ENCODE peak calls at places on chromosomes 2 and 18, in five cellular contexts. V is DND-41, Y is IMR-90, T is GM23338, B is A549. U is an unnamed sample.

GRCh38 chr2:174836345-174836999 is 72.2 kb upstream of the CHRNA1 start:
- DNase-seq in V (no peak), Y (peak), T (no peak), B (peak), U (peak)

GRCh38 chr2:130829020-130829419 is 7.7 kb upstream of the ARHGEF4 start:
- DNase-seq in V (no peak), Y (peak), T (peak), B (peak), U (peak)

GRCh38 chr2:207487650-207488315 is 42.0 kb upstream of the CREB1 start:
- DNase-seq in V (no peak), Y (peak), T (no peak), B (peak), U (no peak)

GRCh38 chr2:174344716-174345472 is 10.1 kb downstream of the SP9 start:
- DNase-seq in V (no peak), Y (peak), T (peak), B (no peak), U (peak)

GRCh38 chr2:235314371-235314915 is 179.4 kb upstream of the AGAP1 start:
- DNase-seq in V (no peak), Y (no peak), T (no peak), B (no peak), U (no peak)

GRCh38 chr2:63765117-63765516 is 76.6 kb upstream of the UGP2 start:
- DNase-seq in V (no peak), Y (no peak), T (peak), B (no peak), U (no peak)

GRCh38 chr2:30511122-30512083 is 64.4 kb downstream of the LCLAT1 start:
- DNase-seq in V (no peak), Y (peak), T (peak), B (no peak), U (peak)

GRCh38 chr2:27060323-27060722 is 8.9 kb downstream of the AGBL5 start:
- DNase-seq in V (no peak), Y (no peak), T (no peak), B (no peak), U (no peak)

GRCh38 chr2:6909431-6910385 is 7.5 kb upstream of the RNF144A start:
- DNase-seq in V (peak), Y (no peak), T (no peak), B (no peak), U (no peak)

GRCh38 chr2:5803547-5803946 is 111.4 kb downstream of the SOX11 start:
- DNase-seq in V (no peak), Y (peak), T (peak), B (no peak), U (no peak)

GRCh38 chr2:55922488-55922887 is 1.1 kb downstream of the EFEMP1 start:
- DNase-seq in V (no peak), Y (peak), T (peak), B (no peak), U (peak)

GRCh38 chr2:71465961-71466300 is 12.6 kb downstream of the DYSF start:
- DNase-seq in V (no peak), Y (no peak), T (no peak), B (no peak), U (no peak)

GRCh38 chr2:225462945-225463344 is 63.4 kb downstream of the NYAP2 start:
- DNase-seq in V (no peak), Y (no peak), T (no peak), B (no peak), U (no peak)

GRCh38 chr2:204850576-204850975 is 305.3 kb downstream of the PARD3B start:
- DNase-seq in V (no peak), Y (no peak), T (no peak), B (no peak), U (no peak)

GRCh38 chr2:45128580-45128997 is 119.3 kb upstream of the SIX2 start:
- DNase-seq in V (no peak), Y (peak), T (no peak), B (peak), U (peak)

GRCh38 chr2:234764378-234764777 is 187.4 kb upstream of the SH3BP4 start:
- DNase-seq in V (no peak), Y (no peak), T (no peak), B (no peak), U (no peak)

GRCh38 chr18:10995576-10995975 is 153.8 kb downstream of the PIEZO2 start:
- DNase-seq in V (peak), Y (no peak), T (no peak), B (no peak), U (no peak)

GRCh38 chr2:67259581-67260347 is 137.4 kb upstream of the ETAA1 start:
- DNase-seq in V (no peak), Y (peak), T (peak), B (peak), U (peak)

GRCh38 chr2:5140367-5140766 is 551.8 kb upstream of the SOX11 start:
- DNase-seq in V (no peak), Y (no peak), T (no peak), B (no peak), U (no peak)

GRCh38 chr2:31414601-31415241 is at the start of gene XDH:
- DNase-seq in V (no peak), Y (no peak), T (no peak), B (no peak), U (peak)

GRCh38 chr2:223093436-223093839 is 41.4 kb downstream of the KCNE4 start:
- DNase-seq in V (no peak), Y (peak), T (no peak), B (no peak), U (no peak)

GRCh38 chr2:190063624-190064023 is 1.1 kb upstream of the MSTN start:
- DNase-seq in V (no peak), Y (no peak), T (no peak), B (no peak), U (no peak)

GRCh38 chr2:23497063-23497462 is 112.1 kb downstream of the KLHL29 start:
- DNase-seq in V (peak), Y (peak), T (peak), B (no peak), U (no peak)

GRCh38 chr18:42229211-42230210 is 274.5 kb downstream of the PIK3C3 start:
- DNase-seq in V (no peak), Y (no peak), T (no peak), B (no peak), U (no peak)

GRCh38 chr18:75204262-75204977 is 4.5 kb downstream of the PTGR3 start:
- DNase-seq in V (no peak), Y (peak), T (peak), B (no peak), U (peak)

DNA sequence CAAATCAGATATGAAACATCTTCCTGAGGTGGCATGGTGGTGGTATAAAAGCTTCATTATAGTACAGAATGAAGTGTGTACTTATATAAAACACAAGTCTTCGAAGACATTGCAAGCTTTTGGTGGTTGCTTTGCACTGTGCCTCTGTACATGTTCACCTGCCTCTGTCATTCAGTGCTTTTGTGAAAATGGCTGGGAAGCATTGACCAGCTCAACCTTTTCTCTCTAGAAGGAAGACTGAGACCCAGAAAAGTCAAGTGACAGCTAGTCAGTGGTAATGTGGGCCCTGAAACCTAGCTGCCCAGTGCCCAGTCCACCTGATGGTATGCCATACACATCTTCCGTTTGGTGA is 12.1 kb downstream of the ITGA6 start:
- DNase-seq in V (no peak), Y (no peak), T (no peak), B (no peak), U (no peak)
- H3K27ac ChIP-seq in V (no peak), Y (no peak), T (no peak), B (peak), U (peak)

GRCh38 chr2:75561566-75562512 is 1.1 kb upstream of the EVA1A start:
- DNase-seq in V (no peak), Y (peak), T (no peak), B (no peak), U (peak)
- H3K4me2 ChIP-seq in V (peak), Y (peak), T (peak), B (peak), U (peak)

DNA sequence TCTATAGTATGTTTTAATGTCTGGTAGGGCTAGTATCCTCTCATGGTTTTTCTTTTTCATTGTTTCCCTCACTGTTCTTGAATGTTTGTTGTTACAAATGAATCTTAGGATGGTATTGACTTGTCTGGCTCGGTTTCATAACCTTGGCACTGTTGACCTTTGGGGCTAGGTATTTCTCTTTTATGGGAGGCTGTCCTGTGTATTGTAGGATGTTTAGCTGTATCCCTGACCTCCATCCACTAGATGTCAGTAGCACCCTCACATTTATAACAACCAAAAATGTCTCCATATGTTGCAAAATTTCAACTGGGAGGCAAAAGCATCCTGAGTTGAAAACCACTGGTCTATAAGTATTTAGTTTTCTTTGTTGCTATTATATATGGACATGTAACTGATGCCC is 7.0 kb upstream of the AOX1 start:
- DNase-seq in V (no peak), Y (peak), T (peak), B (no peak), U (peak)
- TF ChIP-seq CTCF in V (peak), Y (peak), T (peak), B (no peak), U (peak)

DNA sequence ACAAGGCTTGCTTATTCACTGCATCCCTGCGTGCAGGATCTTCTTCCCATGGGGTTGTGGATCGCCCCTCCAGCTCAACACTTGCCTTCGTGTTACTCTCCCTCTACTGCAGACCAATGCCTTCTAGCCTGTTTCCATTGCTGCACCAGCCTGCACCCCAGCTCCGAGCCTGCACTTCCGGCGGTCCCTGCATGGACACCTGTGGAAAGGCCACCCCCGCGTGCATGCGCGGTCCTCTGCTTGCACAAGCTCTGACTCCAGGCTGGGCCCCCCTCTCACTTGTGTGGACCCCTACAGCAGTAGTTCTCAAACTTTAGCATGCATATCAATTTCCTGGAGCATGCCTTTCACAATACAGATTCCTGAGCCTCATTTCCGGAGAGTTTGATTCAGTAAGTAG is 32.9 kb downstream of the CREG2 start:
- DNase-seq in V (no peak), Y (no peak), T (no peak), B (no peak), U (no peak)
- H3K27ac ChIP-seq in V (no peak), Y (no peak), T (no peak), B (no peak), U (no peak)

DNA sequence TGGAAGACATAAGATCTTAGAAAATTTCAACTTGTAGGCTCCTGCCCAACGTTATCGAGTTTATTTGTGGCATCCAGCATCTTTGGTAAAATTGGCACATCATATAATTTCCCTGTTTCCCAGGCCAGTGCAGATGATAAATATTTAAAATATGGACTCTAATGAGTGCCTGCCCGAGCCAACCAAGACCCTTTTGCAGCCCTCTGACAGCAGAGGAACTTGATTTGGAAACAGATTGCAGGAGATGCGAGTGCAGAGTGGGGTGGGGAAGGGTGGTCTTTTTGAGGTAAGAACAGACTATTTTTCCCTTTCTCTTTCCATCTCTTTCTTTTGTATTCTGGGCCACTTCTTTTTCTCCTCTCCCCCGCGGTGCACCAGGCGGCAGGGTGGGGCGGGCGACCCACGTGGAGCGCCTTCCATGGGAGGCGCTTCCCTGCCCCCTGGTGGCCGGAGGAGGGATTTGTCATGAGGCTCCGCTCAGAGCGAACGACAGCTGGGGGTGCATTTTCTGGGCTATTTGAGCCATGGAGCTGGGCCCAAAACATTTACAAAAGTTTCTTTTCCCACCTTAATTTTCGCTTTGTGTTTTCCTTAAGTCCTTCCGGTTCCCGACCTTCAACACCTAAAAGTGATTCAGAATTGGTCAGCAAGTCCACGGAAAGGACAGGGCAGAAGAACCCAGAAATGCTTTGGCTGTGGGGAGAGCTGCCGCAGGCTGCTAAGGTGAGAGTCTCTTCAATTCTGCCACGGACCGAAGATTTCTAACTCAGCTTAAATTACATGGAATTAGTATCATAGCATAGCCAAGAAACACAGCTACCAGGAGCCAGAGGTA is 32.7 kb downstream of the LPIN1 start:
- DNase-seq in V (peak), Y (peak), T (peak), B (peak), U (peak)
- H3K4me2 ChIP-seq in V (peak), Y (peak), T (peak), B (peak), U (peak)

GRCh38 chr18:72089432-72089831 is 454.7 kb downstream of the CBLN2 start:
- DNase-seq in V (no peak), Y (no peak), T (no peak), B (no peak), U (no peak)

GRCh38 chr18:72091369-72091768 is 452.8 kb downstream of the CBLN2 start:
- DNase-seq in V (no peak), Y (no peak), T (peak), B (no peak), U (no peak)

GRCh38 chr18:72086421-72086820 is 457.7 kb downstream of the CBLN2 start:
- DNase-seq in V (no peak), Y (no peak), T (peak), B (no peak), U (peak)
- TF ChIP-seq CTCF in V (peak), Y (no peak), T (peak), B (peak), U (peak)

U was measured in hepatocyte.